ENCODE peak calls at places on chromosomes 3 and 15, in ten cellular contexts. One of them, this sample, is unnamed.

GRCh38 chr3:53845103-53845880 is 927 bp downstream of the CHDH start:
- DNase-seq in CD4-positive, alpha-beta T cell: no peak
- DNase-seq in esophagus squamous epithelium: no peak
- DNase-seq in activated B cell treated with CpG ODN at 0.5 μM for 24 hours: no peak
- DNase-seq in right atrium auricular region: peak; percentile 71
- DNase-seq in HFFc6: no peak
- DNase-seq in cardiac fibroblast: peak; percentile 21
- DNase-seq in GM12865: peak; percentile 60
- DNase-seq in GM13976: peak; percentile 61
- DNase-seq in fibroblast of mammary gland: peak; percentile 24
- DNase-seq in this sample: no peak

GRCh38 chr15:65829150-65829764 is 37.2 kb upstream of the DENND4A start:
- DNase-seq in cardiac fibroblast: peak; percentile 45
- DNase-seq in fibroblast of mammary gland: peak; percentile 32
- DNase-seq in CD4-positive, alpha-beta T cell: no peak
- DNase-seq in esophagus squamous epithelium: no peak
- DNase-seq in HFFc6: no peak
- DNase-seq in right atrium auricular region: no peak
- DNase-seq in activated B cell treated with CpG ODN at 0.5 μM for 24 hours: no peak
- DNase-seq in GM12865: peak; percentile 61
- DNase-seq in GM13976: no peak
- DNase-seq in this sample: no peak

GRCh38 chr3:128775906-128776542 is 50.0 kb downstream of the RAB7A start:
- DNase-seq in HFFc6: no peak
- DNase-seq in right atrium auricular region: no peak
- DNase-seq in GM12865: no peak
- DNase-seq in CD4-positive, alpha-beta T cell: no peak
- DNase-seq in fibroblast of mammary gland: no peak
- DNase-seq in GM13976: no peak
- DNase-seq in activated B cell treated with CpG ODN at 0.5 μM for 24 hours: no peak
- DNase-seq in cardiac fibroblast: no peak
- DNase-seq in esophagus squamous epithelium: no peak
- DNase-seq in this sample: no peak

GRCh38 chr3:159795050-159795449 is 193.6 kb upstream of the IL12A start:
- DNase-seq in HFFc6: no peak
- DNase-seq in esophagus squamous epithelium: no peak
- DNase-seq in fibroblast of mammary gland: no peak
- DNase-seq in right atrium auricular region: no peak
- DNase-seq in activated B cell treated with CpG ODN at 0.5 μM for 24 hours: no peak
- DNase-seq in CD4-positive, alpha-beta T cell: no peak
- DNase-seq in cardiac fibroblast: no peak
- DNase-seq in GM13976: no peak
- DNase-seq in GM12865: no peak
- DNase-seq in this sample: no peak

GRCh38 chr3:143977326-143978262 is 6.0 kb downstream of the DIPK2A start:
- DNase-seq in cardiac fibroblast: peak; percentile 58
- DNase-seq in CD4-positive, alpha-beta T cell: no peak
- DNase-seq in fibroblast of mammary gland: peak; percentile 63
- DNase-seq in HFFc6: no peak
- DNase-seq in right atrium auricular region: no peak
- DNase-seq in esophagus squamous epithelium: no peak
- DNase-seq in GM12865: peak; percentile 56
- DNase-seq in GM13976: peak; percentile 30
- DNase-seq in activated B cell treated with CpG ODN at 0.5 μM for 24 hours: no peak
- DNase-seq in this sample: no peak

GRCh38 chr3:23876901-23877300 is 39.9 kb downstream of the NKIRAS1 start:
- DNase-seq in GM12865: no peak
- DNase-seq in cardiac fibroblast: peak; percentile 53
- DNase-seq in esophagus squamous epithelium: no peak
- DNase-seq in CD4-positive, alpha-beta T cell: no peak
- DNase-seq in fibroblast of mammary gland: peak; percentile 34
- DNase-seq in GM13976: no peak
- DNase-seq in HFFc6: no peak
- DNase-seq in right atrium auricular region: no peak
- DNase-seq in activated B cell treated with CpG ODN at 0.5 μM for 24 hours: no peak
- DNase-seq in this sample: no peak

GRCh38 chr3:56975562-56975961 is 84.9 kb upstream of the SPATA12 start:
- DNase-seq in GM12865: no peak
- DNase-seq in right atrium auricular region: peak; percentile 16
- DNase-seq in cardiac fibroblast: peak; percentile 52
- DNase-seq in fibroblast of mammary gland: peak; percentile 58
- DNase-seq in esophagus squamous epithelium: no peak
- DNase-seq in activated B cell treated with CpG ODN at 0.5 μM for 24 hours: no peak
- DNase-seq in GM13976: no peak
- DNase-seq in CD4-positive, alpha-beta T cell: no peak
- DNase-seq in HFFc6: no peak
- DNase-seq in this sample: no peak

GRCh38 chr15:85691350-85692240 is 103.1 kb downstream of the KLHL25 start:
- DNase-seq in cardiac fibroblast: no peak
- DNase-seq in HFFc6: no peak
- DNase-seq in GM13976: no peak
- DNase-seq in CD4-positive, alpha-beta T cell: no peak
- DNase-seq in GM12865: peak; percentile 89
- DNase-seq in fibroblast of mammary gland: no peak
- DNase-seq in activated B cell treated with CpG ODN at 0.5 μM for 24 hours: peak; percentile 34
- DNase-seq in esophagus squamous epithelium: no peak
- DNase-seq in right atrium auricular region: no peak
- DNase-seq in this sample: no peak

GRCh38 chr3:156643729-156644389 is 30.5 kb upstream of the TIPARP start:
- DNase-seq in right atrium auricular region: no peak
- DNase-seq in GM12865: peak; percentile 81
- DNase-seq in CD4-positive, alpha-beta T cell: no peak
- DNase-seq in cardiac fibroblast: peak; percentile 62
- DNase-seq in fibroblast of mammary gland: peak; percentile 34
- DNase-seq in GM13976: peak; percentile 29
- DNase-seq in activated B cell treated with CpG ODN at 0.5 μM for 24 hours: no peak
- DNase-seq in esophagus squamous epithelium: no peak
- DNase-seq in HFFc6: no peak
- DNase-seq in this sample: no peak

GRCh38 chr3:78986702-78987101 is 781.1 kb downstream of the ROBO1 start:
- DNase-seq in GM12865: no peak
- DNase-seq in cardiac fibroblast: no peak
- DNase-seq in activated B cell treated with CpG ODN at 0.5 μM for 24 hours: no peak
- DNase-seq in CD4-positive, alpha-beta T cell: no peak
- DNase-seq in GM13976: no peak
- DNase-seq in fibroblast of mammary gland: no peak
- DNase-seq in esophagus squamous epithelium: no peak
- DNase-seq in right atrium auricular region: no peak
- DNase-seq in HFFc6: no peak
- DNase-seq in this sample: no peak

GRCh38 chr3:190048831-190049541 is 71.7 kb downstream of the P3H2 start:
- DNase-seq in esophagus squamous epithelium: no peak
- DNase-seq in cardiac fibroblast: peak; percentile 80
- DNase-seq in CD4-positive, alpha-beta T cell: no peak
- DNase-seq in right atrium auricular region: no peak
- DNase-seq in fibroblast of mammary gland: peak; percentile 86
- DNase-seq in HFFc6: peak; percentile 73
- DNase-seq in activated B cell treated with CpG ODN at 0.5 μM for 24 hours: no peak
- DNase-seq in GM13976: no peak
- DNase-seq in GM12865: peak; percentile 35
- DNase-seq in this sample: no peak

GRCh38 chr3:172315401-172316091 is 132.7 kb downstream of the GHSR start:
- DNase-seq in CD4-positive, alpha-beta T cell: no peak
- DNase-seq in cardiac fibroblast: peak; percentile 77
- DNase-seq in esophagus squamous epithelium: no peak
- DNase-seq in activated B cell treated with CpG ODN at 0.5 μM for 24 hours: no peak
- DNase-seq in GM13976: peak; percentile 24
- DNase-seq in GM12865: no peak
- DNase-seq in HFFc6: peak; percentile 68
- DNase-seq in fibroblast of mammary gland: peak; percentile 85
- DNase-seq in right atrium auricular region: peak; percentile 75
- DNase-seq in this sample: no peak

GRCh38 chr3:55177749-55178148 is 249.9 kb upstream of the LRTM1 start:
- DNase-seq in activated B cell treated with CpG ODN at 0.5 μM for 24 hours: no peak
- DNase-seq in GM12865: no peak
- DNase-seq in GM13976: no peak
- DNase-seq in cardiac fibroblast: no peak
- DNase-seq in esophagus squamous epithelium: no peak
- DNase-seq in HFFc6: no peak
- DNase-seq in right atrium auricular region: no peak
- DNase-seq in CD4-positive, alpha-beta T cell: no peak
- DNase-seq in fibroblast of mammary gland: no peak
- DNase-seq in this sample: no peak

GRCh38 chr3:57983734-57984518 is 24.3 kb upstream of the FLNB start:
- DNase-seq in HFFc6: peak; percentile 85
- DNase-seq in GM12865: peak; percentile 92
- DNase-seq in activated B cell treated with CpG ODN at 0.5 μM for 24 hours: peak; percentile 34
- DNase-seq in fibroblast of mammary gland: peak; percentile 96
- DNase-seq in right atrium auricular region: peak; percentile 76
- DNase-seq in GM13976: peak; percentile 77
- DNase-seq in cardiac fibroblast: peak; percentile 94
- DNase-seq in esophagus squamous epithelium: no peak
- DNase-seq in CD4-positive, alpha-beta T cell: peak; percentile 15
- DNase-seq in this sample: peak; percentile 94

GRCh38 chr3:193732391-193732790 is 139.4 kb downstream of the OPA1 start:
- DNase-seq in activated B cell treated with CpG ODN at 0.5 μM for 24 hours: no peak
- DNase-seq in GM13976: no peak
- DNase-seq in CD4-positive, alpha-beta T cell: no peak
- DNase-seq in fibroblast of mammary gland: peak; percentile 83
- DNase-seq in esophagus squamous epithelium: no peak
- DNase-seq in cardiac fibroblast: peak; percentile 79
- DNase-seq in GM12865: no peak
- DNase-seq in right atrium auricular region: no peak
- DNase-seq in HFFc6: peak; percentile 84
- DNase-seq in this sample: no peak

GRCh38 chr3:58198362-58198761 is 12.4 kb downstream of the DNASE1L3 start:
- DNase-seq in right atrium auricular region: no peak
- DNase-seq in CD4-positive, alpha-beta T cell: no peak
- DNase-seq in HFFc6: no peak
- DNase-seq in esophagus squamous epithelium: no peak
- DNase-seq in fibroblast of mammary gland: peak; percentile 8
- DNase-seq in GM12865: no peak
- DNase-seq in activated B cell treated with CpG ODN at 0.5 μM for 24 hours: no peak
- DNase-seq in cardiac fibroblast: peak; percentile 50
- DNase-seq in GM13976: no peak
- DNase-seq in this sample: no peak

GRCh38 chr3:139935866-139936817 is 1.2 kb downstream of the CLSTN2 start:
- DNase-seq in GM12865: no peak
- DNase-seq in esophagus squamous epithelium: no peak
- DNase-seq in GM13976: peak; percentile 35
- DNase-seq in right atrium auricular region: peak; percentile 67
- DNase-seq in activated B cell treated with CpG ODN at 0.5 μM for 24 hours: no peak
- DNase-seq in cardiac fibroblast: peak; percentile 3
- DNase-seq in HFFc6: no peak
- DNase-seq in fibroblast of mammary gland: no peak
- DNase-seq in CD4-positive, alpha-beta T cell: no peak
- DNase-seq in this sample: no peak

GRCh38 chr3:49709852-49710251 is 9.6 kb downstream of the AMIGO3 start:
- DNase-seq in fibroblast of mammary gland: no peak
- DNase-seq in GM12865: no peak
- DNase-seq in HFFc6: no peak
- DNase-seq in right atrium auricular region: no peak
- DNase-seq in cardiac fibroblast: no peak
- DNase-seq in GM13976: no peak
- DNase-seq in activated B cell treated with CpG ODN at 0.5 μM for 24 hours: no peak
- DNase-seq in esophagus squamous epithelium: no peak
- DNase-seq in CD4-positive, alpha-beta T cell: no peak
- DNase-seq in this sample: no peak

DNA sequence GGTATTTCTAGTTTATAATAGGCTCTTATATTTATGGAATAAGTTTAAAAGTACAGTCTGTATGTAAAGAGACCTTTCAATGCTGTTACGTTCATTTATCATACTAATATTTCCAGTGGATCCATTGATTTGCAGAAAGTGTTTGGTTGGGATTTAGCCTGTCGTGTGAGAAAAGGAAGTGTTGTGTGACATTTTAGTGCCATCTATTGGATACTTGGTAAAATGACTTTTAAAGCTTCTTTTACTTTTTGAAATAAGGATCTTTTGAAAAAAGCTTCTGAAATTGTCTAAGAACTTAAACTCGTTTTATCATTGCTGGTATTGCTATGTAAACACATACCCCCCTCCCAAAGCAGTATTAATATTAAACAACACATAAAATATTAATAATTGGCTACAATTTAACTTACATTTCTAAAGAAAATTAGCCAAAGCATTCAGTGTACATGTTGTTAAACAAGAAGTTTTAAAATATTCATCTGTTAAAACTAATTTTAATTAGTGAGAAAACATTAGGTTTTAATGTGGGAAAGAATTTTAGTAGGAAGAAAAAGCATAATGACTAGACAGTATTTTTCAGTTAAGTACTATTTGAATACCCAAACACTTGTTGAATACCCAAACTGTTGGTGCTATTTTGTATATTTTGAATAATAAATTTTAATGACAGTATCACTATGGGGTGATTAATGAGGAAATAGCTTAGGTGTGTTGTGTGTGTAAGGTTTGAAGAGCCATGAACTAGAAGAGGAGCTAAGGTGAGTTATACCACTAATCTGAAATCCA is 4.9 kb upstream of the EBLN2 start:
- DNase-seq in cardiac fibroblast: peak; percentile 80
- DNase-seq in esophagus squamous epithelium: no peak
- DNase-seq in right atrium auricular region: no peak
- DNase-seq in GM12865: peak; percentile 19
- DNase-seq in HFFc6: peak; percentile 42
- DNase-seq in GM13976: peak; percentile 36
- DNase-seq in activated B cell treated with CpG ODN at 0.5 μM for 24 hours: no peak
- DNase-seq in fibroblast of mammary gland: peak; percentile 77
- DNase-seq in CD4-positive, alpha-beta T cell: no peak
- DNase-seq in this sample: no peak
- TF ChIP-seq CTCF in cardiac fibroblast: peak; percentile 32
- TF ChIP-seq CTCF in esophagus squamous epithelium: peak; percentile 28
- TF ChIP-seq CTCF in right atrium auricular region: peak; percentile 27
- TF ChIP-seq CTCF in GM12865: peak; percentile 28
- TF ChIP-seq CTCF in HFFc6: peak; percentile 71
- TF ChIP-seq CTCF in GM13976: peak; percentile 27
- TF ChIP-seq CTCF in activated B cell treated with CpG ODN at 0.5 μM for 24 hours: no peak
- TF ChIP-seq CTCF in fibroblast of mammary gland: peak; percentile 47
- TF ChIP-seq CTCF in CD4-positive, alpha-beta T cell: peak; percentile 79
- TF ChIP-seq CTCF in this sample: peak; percentile 73

GRCh38 chr3:47850062-47850802 is 47.3 kb downstream of the DHX30 start:
- DNase-seq in activated B cell treated with CpG ODN at 0.5 μM for 24 hours: no peak
- DNase-seq in CD4-positive, alpha-beta T cell: no peak
- DNase-seq in cardiac fibroblast: peak; percentile 52
- DNase-seq in right atrium auricular region: no peak
- DNase-seq in GM12865: peak; percentile 37
- DNase-seq in GM13976: no peak
- DNase-seq in esophagus squamous epithelium: no peak
- DNase-seq in fibroblast of mammary gland: peak; percentile 43
- DNase-seq in HFFc6: peak; percentile 21
- DNase-seq in this sample: no peak
- TF ChIP-seq CTCF in activated B cell treated with CpG ODN at 0.5 μM for 24 hours: no peak
- TF ChIP-seq CTCF in CD4-positive, alpha-beta T cell: no peak
- TF ChIP-seq CTCF in cardiac fibroblast: peak; percentile 56
- TF ChIP-seq CTCF in right atrium auricular region: no peak
- TF ChIP-seq CTCF in GM12865: peak; percentile 18
- TF ChIP-seq CTCF in GM13976: no peak
- TF ChIP-seq CTCF in esophagus squamous epithelium: no peak
- TF ChIP-seq CTCF in fibroblast of mammary gland: peak; percentile 47
- TF ChIP-seq CTCF in HFFc6: peak; percentile 76
- TF ChIP-seq CTCF in this sample: peak; percentile 34

GRCh38 chr3:46668591-46668990 is 24.9 kb downstream of the ALS2CL start:
- DNase-seq in right atrium auricular region: no peak
- DNase-seq in activated B cell treated with CpG ODN at 0.5 μM for 24 hours: peak; percentile 1
- DNase-seq in cardiac fibroblast: no peak
- DNase-seq in GM13976: peak; percentile 16
- DNase-seq in CD4-positive, alpha-beta T cell: no peak
- DNase-seq in GM12865: no peak
- DNase-seq in HFFc6: no peak
- DNase-seq in esophagus squamous epithelium: no peak
- DNase-seq in fibroblast of mammary gland: no peak
- DNase-seq in this sample: no peak
- TF ChIP-seq CTCF in right atrium auricular region: no peak
- TF ChIP-seq CTCF in activated B cell treated with CpG ODN at 0.5 μM for 24 hours: no peak
- TF ChIP-seq CTCF in cardiac fibroblast: no peak
- TF ChIP-seq CTCF in GM13976: no peak
- TF ChIP-seq CTCF in CD4-positive, alpha-beta T cell: no peak
- TF ChIP-seq CTCF in GM12865: no peak
- TF ChIP-seq CTCF in HFFc6: no peak
- TF ChIP-seq CTCF in esophagus squamous epithelium: no peak
- TF ChIP-seq CTCF in fibroblast of mammary gland: no peak
- TF ChIP-seq CTCF in this sample: no peak

GRCh38 chr3:171183042-171183441 is 156.5 kb upstream of the SLC2A2 start:
- DNase-seq in GM12865: no peak
- DNase-seq in GM13976: no peak
- DNase-seq in fibroblast of mammary gland: peak; percentile 66
- DNase-seq in esophagus squamous epithelium: no peak
- DNase-seq in HFFc6: no peak
- DNase-seq in cardiac fibroblast: peak; percentile 50
- DNase-seq in right atrium auricular region: no peak
- DNase-seq in activated B cell treated with CpG ODN at 0.5 μM for 24 hours: no peak
- DNase-seq in CD4-positive, alpha-beta T cell: no peak
- DNase-seq in this sample: no peak
- TF ChIP-seq CTCF in GM12865: no peak
- TF ChIP-seq CTCF in GM13976: no peak
- TF ChIP-seq CTCF in fibroblast of mammary gland: peak; percentile 62
- TF ChIP-seq CTCF in esophagus squamous epithelium: no peak
- TF ChIP-seq CTCF in HFFc6: peak; percentile 59
- TF ChIP-seq CTCF in cardiac fibroblast: no peak
- TF ChIP-seq CTCF in right atrium auricular region: no peak
- TF ChIP-seq CTCF in activated B cell treated with CpG ODN at 0.5 μM for 24 hours: no peak
- TF ChIP-seq CTCF in CD4-positive, alpha-beta T cell: no peak
- TF ChIP-seq CTCF in this sample: no peak

This sample was measured in CD14-positive monocyte.